ENCODE peak calls at places on chromosomes 1 and 21, in nine cellular contexts. K is fibroblast of lung, V is fibroblast of mammary gland, J is transverse colon, N is A549, Z is GM06990, X is vagina, T is bronchial epithelial cell, G is body of pancreas. W is an unnamed sample.

GRCh38 chr1:91166106-91166712 is 144.4 kb upstream of the ZNF644 start:
- DNase-seq in K (peak), V (peak), J (peak), N (peak), Z (no peak), X (no peak), T (peak), G (peak), W (peak)

GRCh38 chr1:3170566-3171453 is 101.8 kb downstream of the PRDM16 start:
- DNase-seq in K (peak), V (no peak), J (peak), N (no peak), Z (no peak), X (no peak), T (peak), G (peak), W (no peak)

GRCh38 chr21:44418108-44418875 is 37.0 kb upstream of the LRRC3 start:
- DNase-seq in K (no peak), V (no peak), J (no peak), N (no peak), Z (no peak), X (no peak), T (no peak), G (no peak), W (no peak)

GRCh38 chr1:114081145-114082046 is 72.3 kb downstream of the SYT6 start:
- DNase-seq in K (no peak), V (no peak), J (peak), N (no peak), Z (no peak), X (no peak), T (no peak), G (no peak), W (no peak)

GRCh38 chr21:25329227-25329626 is 278.1 kb downstream of the MRPL39 start:
- DNase-seq in K (peak), V (peak), J (no peak), N (no peak), Z (no peak), X (no peak), T (peak), G (no peak), W (peak)

GRCh38 chr1:209989525-209989924 is 51.5 kb downstream of the SYT14 start:
- DNase-seq in K (peak), V (peak), J (no peak), N (peak), Z (no peak), X (no peak), T (peak), G (no peak), W (peak)

GRCh38 chr1:15680131-15680530 is 4.0 kb upstream of the PLEKHM2 start:
- DNase-seq in K (peak), V (peak), J (no peak), N (no peak), Z (no peak), X (no peak), T (peak), G (no peak), W (no peak)

GRCh38 chr1:205249651-205250050 is 21.9 kb downstream of the TMCC2 start:
- DNase-seq in K (no peak), V (no peak), J (no peak), N (no peak), Z (no peak), X (no peak), T (no peak), G (peak), W (no peak)

GRCh38 chr1:2861988-2862430 is 60.5 kb upstream of the TTC34 start:
- DNase-seq in K (no peak), V (no peak), J (no peak), N (no peak), Z (no peak), X (no peak), T (no peak), G (no peak), W (no peak)

GRCh38 chr1:183209533-183210158 is 23.6 kb downstream of the LAMC2 start:
- DNase-seq in K (peak), V (peak), J (no peak), N (peak), Z (peak), X (no peak), T (peak), G (no peak), W (peak)

GRCh38 chr1:53326088-53326597 is 1.7 kb downstream of the LRP8 start:
- DNase-seq in K (peak), V (peak), J (peak), N (peak), Z (peak), X (no peak), T (peak), G (peak), W (peak)

GRCh38 chr1:2391034-2391384 is 345 bp downstream of the MORN1 start:
- DNase-seq in K (peak), V (peak), J (peak), N (peak), Z (no peak), X (no peak), T (no peak), G (no peak), W (no peak)

GRCh38 chr1:175192630-175193338 is at the start of gene KIAA0040:
- DNase-seq in K (peak), V (no peak), J (peak), N (peak), Z (peak), X (no peak), T (peak), G (peak), W (no peak)

GRCh38 chr1:161943713-161944112 is 80.0 kb downstream of the OLFML2B start:
- DNase-seq in K (no peak), V (no peak), J (no peak), N (no peak), Z (no peak), X (no peak), T (no peak), G (no peak), W (no peak)

GRCh38 chr1:49765034-49765433 is 258.7 kb downstream of the AGBL4 start:
- DNase-seq in K (no peak), V (no peak), J (no peak), N (no peak), Z (no peak), X (no peak), T (no peak), G (peak), W (no peak)

GRCh38 chr1:217134857-217135568 is 411.8 kb upstream of the ESRRG start:
- DNase-seq in K (peak), V (peak), J (no peak), N (no peak), Z (no peak), X (no peak), T (no peak), G (peak), W (no peak)

GRCh38 chr1:14778882-14779594 is 180.6 kb downstream of the KAZN start:
- DNase-seq in K (no peak), V (peak), J (peak), N (peak), Z (no peak), X (no peak), T (no peak), G (peak), W (no peak)

GRCh38 chr21:33412832-33413519 is 9.8 kb downstream of the IFNGR2 start:
- DNase-seq in K (no peak), V (no peak), J (peak), N (no peak), Z (no peak), X (no peak), T (no peak), G (peak), W (no peak)

GRCh38 chr1:91836307-91837056 is 49.5 kb downstream of the TGFBR3 start:
- DNase-seq in K (no peak), V (no peak), J (no peak), N (no peak), Z (no peak), X (no peak), T (no peak), G (no peak), W (no peak)

GRCh38 chr21:14603202-14603601 is 57.1 kb upstream of the SAMSN1 start:
- DNase-seq in K (peak), V (peak), J (no peak), N (no peak), Z (no peak), X (no peak), T (peak), G (no peak), W (peak)

GRCh38 chr1:235047331-235047871 is 81.2 kb downstream of the TOMM20 start:
- DNase-seq in K (no peak), V (no peak), J (no peak), N (no peak), Z (no peak), X (no peak), T (no peak), G (no peak), W (peak)

GRCh38 chr1:183032122-183032921 is 9.1 kb downstream of the LAMC1 start:
- DNase-seq in K (peak), V (peak), J (no peak), N (no peak), Z (no peak), X (no peak), T (no peak), G (no peak), W (no peak)

GRCh38 chr1:31531177-31532000 is 44.9 kb upstream of the TINAGL1 start:
- DNase-seq in K (peak), V (peak), J (no peak), N (no peak), Z (no peak), X (no peak), T (peak), G (no peak), W (no peak)

GRCh38 chr21:45027241-45028196 is 46.9 kb upstream of the ADARB1 start:
- DNase-seq in K (no peak), V (no peak), J (no peak), N (no peak), Z (no peak), X (no peak), T (no peak), G (no peak), W (no peak)

GRCh38 chr21:44078411-44078981 is 28.7 kb upstream of the PWP2 start:
- DNase-seq in K (no peak), V (no peak), J (no peak), N (no peak), Z (no peak), X (no peak), T (no peak), G (no peak), W (no peak)

GRCh38 chr1:153682730-153683129 is 4.2 kb downstream of the NPR1 start:
- DNase-seq in K (no peak), V (no peak), J (no peak), N (no peak), Z (no peak), X (no peak), T (no peak), G (no peak), W (no peak)

GRCh38 chr1:153679337-153680119 is 1.0 kb downstream of the NPR1 start:
- DNase-seq in K (no peak), V (no peak), J (no peak), N (no peak), Z (peak), X (no peak), T (no peak), G (peak), W (no peak)

GRCh38 chr1:153678519-153679336 is at the start of gene NPR1:
- DNase-seq in K (no peak), V (peak), J (peak), N (peak), Z (peak), X (no peak), T (no peak), G (peak), W (no peak)

GRCh38 chr1:153680120-153680403 is 1.6 kb downstream of the NPR1 start:
- DNase-seq in K (no peak), V (no peak), J (no peak), N (no peak), Z (no peak), X (no peak), T (no peak), G (no peak), W (no peak)

DNA sequence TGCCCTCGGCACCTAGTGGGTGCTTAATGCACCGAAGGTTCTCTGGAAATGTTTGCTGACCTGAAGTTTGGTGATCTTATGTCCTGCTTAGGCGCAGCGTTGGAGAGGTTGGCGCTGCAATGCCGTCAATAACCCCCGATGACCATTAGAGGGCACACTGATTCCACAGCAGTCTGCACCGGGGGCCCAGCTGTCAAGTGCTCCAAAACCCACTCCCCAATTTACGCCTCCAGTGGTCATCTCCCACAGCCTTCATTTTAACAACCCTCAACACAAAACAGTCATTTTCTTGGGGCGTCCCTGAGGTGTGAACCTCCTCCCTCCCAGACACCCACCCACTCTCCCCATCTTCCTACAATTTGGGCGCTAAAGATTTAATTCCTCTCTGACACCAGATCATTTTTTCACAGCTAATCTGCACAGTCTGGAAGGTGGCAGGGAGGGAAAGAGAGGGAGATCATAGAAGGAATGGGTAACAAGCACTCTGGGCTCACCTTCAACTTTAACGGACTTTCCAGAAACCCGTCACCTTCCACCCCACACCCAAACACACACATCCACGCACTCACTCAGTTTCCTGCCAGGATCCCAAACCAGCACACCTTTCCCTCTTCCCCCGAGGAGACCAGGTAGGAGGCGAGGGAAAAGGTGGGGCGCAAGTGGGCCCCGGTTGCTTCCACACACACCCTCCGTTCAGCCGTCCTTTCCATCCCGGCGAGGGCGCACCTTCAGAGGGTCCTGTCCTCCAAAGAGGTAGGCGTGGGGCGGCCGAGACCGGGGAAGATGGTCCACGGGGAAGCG is 570 bp upstream of the NPR1 start:
- DNase-seq in K (peak), V (peak), J (peak), N (peak), Z (no peak), X (no peak), T (peak), G (peak), W (no peak)
- H3K4me3 ChIP-seq in K (peak), V (peak), J (peak), N (peak), Z (peak), X (peak), T (peak), G (no peak), W (peak)

GRCh38 chr1:179090522-179090921 is 8.7 kb downstream of the TOR3A start:
- DNase-seq in K (no peak), V (no peak), J (no peak), N (no peak), Z (no peak), X (no peak), T (no peak), G (peak), W (no peak)
- TF ChIP-seq CTCF in K (peak), V (peak), J (no peak), N (no peak), Z (no peak), X (no peak), T (no peak), G (no peak), W (peak)

DNA sequence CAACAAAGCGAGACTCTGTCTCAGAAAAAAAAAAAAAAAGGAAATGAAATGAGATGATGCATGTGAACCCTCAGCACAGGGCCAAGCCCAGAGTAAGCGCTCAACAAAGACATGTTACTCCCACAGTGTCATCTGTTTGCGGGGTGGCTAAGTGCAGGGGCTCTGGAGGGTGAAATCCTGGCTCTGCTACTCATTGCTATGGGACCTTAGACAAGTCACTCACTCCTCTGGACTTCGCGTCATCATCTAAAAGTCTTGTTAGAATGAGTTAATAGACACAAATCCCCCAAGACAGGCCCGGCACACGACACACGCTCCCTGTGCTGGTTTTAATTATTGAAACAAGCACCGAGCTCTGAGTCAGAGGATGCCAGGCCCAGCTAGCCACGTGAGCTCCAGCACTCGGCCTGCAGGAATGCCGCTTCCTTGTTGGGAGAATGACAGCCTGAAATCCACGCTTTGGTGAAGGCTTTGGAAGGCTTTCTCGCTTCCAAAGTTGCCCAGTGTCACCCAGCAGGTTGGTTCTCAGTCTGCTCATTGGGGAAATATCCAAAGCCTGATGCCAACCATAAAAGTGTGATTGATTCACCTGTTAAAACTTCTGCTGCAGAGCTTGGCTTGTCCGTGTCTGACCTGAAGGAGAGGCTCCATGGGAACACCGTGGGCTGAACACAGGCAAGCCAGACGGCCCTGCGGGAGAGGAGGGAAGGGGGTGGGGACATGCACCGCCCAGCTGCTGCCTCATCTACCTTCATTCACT is 36.7 kb upstream of the TARDBP start:
- DNase-seq in K (peak), V (peak), J (peak), N (peak), Z (no peak), X (no peak), T (peak), G (peak), W (peak)
- H3K4me3 ChIP-seq in K (no peak), V (no peak), J (no peak), N (no peak), Z (no peak), X (no peak), T (no peak), G (no peak), W (no peak)

DNA sequence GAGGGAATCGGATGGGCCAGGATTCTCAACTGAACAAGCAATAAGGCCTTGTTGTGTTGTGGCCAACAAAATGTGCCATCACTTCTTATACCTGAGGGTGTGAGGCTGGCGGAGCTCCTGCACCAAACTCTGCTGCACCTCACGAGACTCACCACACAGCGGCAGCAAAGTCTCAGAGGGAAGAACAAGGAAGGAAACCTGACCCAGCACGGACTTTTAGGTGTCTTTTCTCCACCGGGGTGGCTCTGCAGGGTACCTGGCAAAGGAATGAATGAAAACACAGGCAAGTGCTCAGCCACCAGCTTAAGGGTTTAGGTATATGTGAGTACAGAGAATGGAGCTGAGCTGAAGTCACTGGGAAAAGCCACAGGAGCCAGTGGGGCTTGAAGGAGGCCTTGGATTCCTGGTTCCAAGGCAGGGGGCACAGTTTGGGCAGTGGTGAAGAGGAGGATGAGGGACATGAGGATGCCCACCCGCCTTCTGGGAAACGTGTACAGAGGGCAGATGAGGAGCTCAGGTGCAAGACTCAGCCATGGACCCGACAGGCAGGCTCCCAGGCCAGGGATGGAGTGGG is 31.1 kb upstream of the HSD3B1 start:
- DNase-seq in K (peak), V (peak), J (peak), N (peak), Z (peak), X (peak), T (peak), G (peak), W (no peak)
- TF ChIP-seq CTCF in K (peak), V (peak), J (peak), N (peak), Z (peak), X (no peak), T (peak), G (peak), W (peak)

DNA sequence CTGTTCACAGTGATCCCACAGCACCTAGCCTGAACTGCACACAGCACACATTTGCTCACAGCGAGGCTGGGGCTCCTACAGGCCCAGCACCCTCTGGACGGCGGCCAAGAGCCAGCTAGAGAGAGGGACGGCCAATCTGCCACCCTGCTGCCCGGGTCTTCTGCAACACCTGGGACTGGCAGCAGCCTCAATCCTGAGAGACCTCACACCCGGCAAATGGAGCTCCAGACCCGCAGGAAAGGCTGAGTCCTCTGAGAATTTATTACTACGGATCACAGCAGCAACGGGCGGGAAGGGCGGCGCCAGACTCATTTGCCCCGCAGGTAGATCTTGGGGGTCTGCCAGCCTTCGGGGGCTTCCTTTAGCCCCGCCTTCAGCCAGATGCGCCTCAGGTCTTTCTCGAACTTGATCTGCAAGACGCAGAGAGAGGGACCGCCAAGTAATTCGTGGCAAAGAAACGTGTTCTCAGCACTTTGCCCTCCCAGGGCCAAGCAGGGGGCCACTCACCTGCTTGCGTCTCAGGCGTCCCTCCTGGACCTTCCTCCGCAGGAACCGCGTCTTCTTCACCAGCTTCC is 1.4 kb downstream of the AURKAIP1 start:
- DNase-seq in K (no peak), V (no peak), J (peak), N (no peak), Z (no peak), X (no peak), T (no peak), G (no peak), W (no peak)
- H3K4me3 ChIP-seq in K (peak), V (peak), J (no peak), N (peak), Z (peak), X (peak), T (peak), G (no peak), W (peak)

DNA sequence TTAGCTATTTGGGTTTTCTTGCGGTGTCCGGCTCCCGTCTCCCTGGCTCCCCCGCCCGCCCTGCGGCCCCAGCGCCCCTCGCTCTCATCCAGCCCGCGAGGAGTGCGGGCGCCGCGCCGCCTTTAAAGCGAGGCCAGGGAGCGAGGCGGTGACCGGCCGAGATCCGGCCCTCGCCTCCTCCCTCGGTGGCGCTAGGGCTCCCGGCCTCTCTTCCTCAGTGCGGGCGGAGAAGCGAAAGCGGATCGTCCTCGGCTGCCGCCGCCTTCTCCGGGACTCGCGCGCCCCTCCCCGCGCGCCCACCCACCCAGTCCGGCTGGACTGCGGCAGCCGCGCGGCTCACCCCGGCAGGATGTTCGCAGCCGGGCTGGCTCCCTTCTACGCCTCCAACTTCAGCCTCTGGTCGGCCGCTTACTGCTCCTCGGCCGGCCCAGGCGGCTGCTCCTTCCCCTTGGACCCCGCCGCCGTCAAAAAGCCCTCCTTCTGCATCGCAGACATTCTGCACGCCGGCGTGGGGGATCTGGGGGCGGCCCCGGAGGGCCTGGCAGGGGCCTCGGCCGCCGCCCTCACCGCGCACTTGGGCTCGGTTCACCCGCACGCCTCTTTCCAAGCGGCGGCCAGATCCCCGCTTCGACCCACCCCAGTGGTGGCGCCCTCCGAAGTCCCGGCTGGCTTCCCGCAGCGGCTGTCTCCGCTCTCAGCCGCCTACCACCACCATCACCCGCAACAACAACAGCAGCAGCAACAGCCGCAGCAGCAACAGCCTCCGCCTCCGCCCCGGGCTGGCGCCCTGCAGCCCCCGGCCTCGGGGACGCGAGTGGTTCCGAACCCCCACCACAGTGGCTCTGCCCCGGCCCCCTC is 495 bp downstream of the HLX start:
- DNase-seq in K (peak), V (peak), J (peak), N (peak), Z (peak), X (peak), T (no peak), G (no peak), W (no peak)
- TF ChIP-seq CTCF in K (peak), V (no peak), J (no peak), N (peak), Z (no peak), X (no peak), T (no peak), G (no peak), W (no peak)

W was measured in astrocyte of the cerebellum.